ENCODE peak calls at places on chromosomes 7 and 10, in seven cellular contexts. C is AG04450, S is lower lobe of right lung, B is GM12864, O is OCI-LY7, H is choroid plexus epithelial cell, J is H9. R is an unnamed sample.

GRCh38 chr7:142703655-142704310 is 45.5 kb upstream of the PRSS1 start:
- DNase-seq in C (no peak), S (no peak), B (no peak), O (no peak), H (no peak), J (no peak), R (no peak)

GRCh38 chr7:71645836-71646235 is 513.9 kb downstream of the GALNT17 start:
- DNase-seq in C (no peak), S (no peak), B (no peak), O (no peak), H (peak), J (no peak), R (no peak)

GRCh38 chr7:44046321-44047061 is 2.0 kb downstream of the DBNL start:
- DNase-seq in C (no peak), S (no peak), B (peak), O (peak), H (no peak), J (no peak), R (no peak)

GRCh38 chr7:81308643-81309354 is 389.9 kb upstream of the SEMA3C start:
- DNase-seq in C (no peak), S (no peak), B (no peak), O (no peak), H (peak), J (no peak), R (no peak)

GRCh38 chr7:150879345-150879744 is 27.0 kb downstream of the AOC1 start:
- DNase-seq in C (no peak), S (no peak), B (no peak), O (no peak), H (no peak), J (no peak), R (peak)

GRCh38 chr7:464177-464711 is 55.4 kb downstream of the PDGFA start:
- DNase-seq in C (no peak), S (no peak), B (no peak), O (no peak), H (no peak), J (no peak), R (no peak)

GRCh38 chr10:124354411-124355382 is 64.0 kb downstream of the OAT start:
- DNase-seq in C (peak), S (peak), B (no peak), O (no peak), H (peak), J (peak), R (peak)

GRCh38 chr10:15879058-15879457 is 18.8 kb upstream of the MINDY3 start:
- DNase-seq in C (no peak), S (no peak), B (no peak), O (peak), H (peak), J (no peak), R (peak)

GRCh38 chr7:69399038-69399800 is 199.1 kb upstream of the AUTS2 start:
- DNase-seq in C (no peak), S (no peak), B (no peak), O (no peak), H (peak), J (peak), R (no peak)

GRCh38 chr10:12981570-12981969 is 19.9 kb downstream of the CCDC3 start:
- DNase-seq in C (peak), S (no peak), B (no peak), O (no peak), H (peak), J (no peak), R (no peak)

GRCh38 chr7:156703773-156704482 is 63.4 kb downstream of the RNF32 start:
- DNase-seq in C (no peak), S (no peak), B (no peak), O (peak), H (no peak), J (no peak), R (no peak)

GRCh38 chr7:128814496-128814895 is 15.7 kb upstream of the FLNC start:
- DNase-seq in C (no peak), S (no peak), B (no peak), O (no peak), H (no peak), J (no peak), R (no peak)

GRCh38 chr10:95501203-95502094 is 59.7 kb downstream of the SORBS1 start:
- DNase-seq in C (no peak), S (no peak), B (no peak), O (no peak), H (no peak), J (no peak), R (no peak)

GRCh38 chr7:111784311-111784710 is 222.0 kb upstream of the IMMP2L start:
- DNase-seq in C (no peak), S (no peak), B (no peak), O (no peak), H (no peak), J (no peak), R (no peak)

GRCh38 chr7:19117081-19117869 is at the start of gene TWIST1:
- DNase-seq in C (peak), S (no peak), B (no peak), O (no peak), H (peak), J (peak), R (peak)

GRCh38 chr7:18425227-18425626 is 70.3 kb upstream of the HDAC9 start:
- DNase-seq in C (no peak), S (no peak), B (no peak), O (no peak), H (no peak), J (no peak), R (no peak)

GRCh38 chr7:158392251-158392650 is 195.4 kb downstream of the PTPRN2 start:
- DNase-seq in C (no peak), S (peak), B (no peak), O (no peak), H (no peak), J (no peak), R (no peak)

GRCh38 chr10:43156590-43157340 is 18.5 kb downstream of the CSGALNACT2 start:
- DNase-seq in C (no peak), S (no peak), B (no peak), O (no peak), H (no peak), J (no peak), R (no peak)

GRCh38 chr7:112263519-112263918 is 57.0 kb downstream of the ZNF277 start:
- DNase-seq in C (no peak), S (no peak), B (no peak), O (no peak), H (peak), J (no peak), R (no peak)

GRCh38 chr7:16734148-16734726 is 19.3 kb upstream of the TSPAN13 start:
- DNase-seq in C (no peak), S (no peak), B (no peak), O (no peak), H (peak), J (no peak), R (no peak)

GRCh38 chr10:71243756-71244637 is 31.6 kb downstream of the UNC5B start:
- DNase-seq in C (no peak), S (peak), B (no peak), O (no peak), H (no peak), J (no peak), R (no peak)

GRCh38 chr10:46555713-46556514 is 544 bp downstream of the GPRIN2 start:
- DNase-seq in C (no peak), S (peak), B (no peak), O (no peak), H (no peak), J (peak), R (no peak)

GRCh38 chr7:101222275-101222830 is 4.4 kb downstream of the ZNHIT1 start:
- DNase-seq in C (no peak), S (no peak), B (no peak), O (no peak), H (no peak), J (no peak), R (no peak)

GRCh38 chr7:101223528-101223927 is 5.6 kb downstream of the ZNHIT1 start:
- DNase-seq in C (no peak), S (no peak), B (no peak), O (no peak), H (no peak), J (no peak), R (no peak)

GRCh38 chr7:101231644-101232043 is 6.0 kb downstream of the CLDN15 start:
- DNase-seq in C (no peak), S (no peak), B (no peak), O (no peak), H (no peak), J (no peak), R (no peak)

GRCh38 chr7:101225650-101226049 is 7.7 kb downstream of the ZNHIT1 start:
- DNase-seq in C (no peak), S (no peak), B (no peak), O (no peak), H (no peak), J (no peak), R (no peak)

GRCh38 chr7:101226686-101227085 is 8.7 kb downstream of the ZNHIT1 start:
- DNase-seq in C (no peak), S (no peak), B (no peak), O (no peak), H (no peak), J (no peak), R (no peak)
- TF ChIP-seq CTCF in C (no peak), S (no peak), B (no peak), O (no peak), H (no peak), J (no peak), R (no peak)

DNA sequence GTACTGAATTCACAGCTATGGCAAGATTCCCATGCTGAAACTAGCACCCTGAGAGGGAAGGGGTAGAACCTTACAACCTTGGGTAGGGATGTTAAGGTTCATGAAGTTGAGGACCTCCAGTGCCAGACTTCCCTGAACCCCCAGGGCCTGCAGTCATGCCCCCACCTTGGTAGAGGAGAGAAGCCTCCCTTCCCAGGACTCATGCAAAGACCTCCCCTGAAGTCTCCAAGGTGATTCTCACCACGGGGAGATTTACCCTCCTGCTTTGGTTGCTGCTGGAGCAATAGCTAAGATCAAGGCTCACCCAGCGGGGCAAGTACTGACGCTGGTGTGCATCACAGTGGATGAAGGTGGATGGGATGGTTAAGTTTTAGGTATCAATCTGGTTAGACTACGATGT is 49.1 kb upstream of the PFKP start:
- DNase-seq in C (no peak), S (no peak), B (no peak), O (no peak), H (no peak), J (no peak), R (no peak)
- TF ChIP-seq CTCF in C (no peak), S (no peak), B (no peak), O (no peak), H (no peak), J (no peak), R (no peak)

GRCh38 chr10:7817984-7818294 is 366 bp upstream of the TAF3 start:
- DNase-seq in C (no peak), S (no peak), B (no peak), O (no peak), H (no peak), J (no peak), R (no peak)

GRCh38 chr10:7818295-7819125 is at the start of gene TAF3:
- DNase-seq in C (peak), S (peak), B (peak), O (peak), H (peak), J (peak), R (peak)

GRCh38 chr10:7824251-7824650 is 5.9 kb downstream of the TAF3 start:
- DNase-seq in C (no peak), S (no peak), B (no peak), O (no peak), H (no peak), J (no peak), R (no peak)

GRCh38 chr10:7817576-7817975 is 729 bp upstream of the TAF3 start:
- DNase-seq in C (no peak), S (no peak), B (no peak), O (no peak), H (no peak), J (no peak), R (no peak)

GRCh38 chr10:7819126-7819470 is 793 bp downstream of the TAF3 start:
- DNase-seq in C (no peak), S (peak), B (no peak), O (peak), H (peak), J (no peak), R (peak)
- TF ChIP-seq CTCF in C (peak), S (peak), B (peak), O (peak), H (peak), J (peak), R (peak)

GRCh38 chr7:8063706-8064297 is 95.2 kb downstream of the GLCCI1 start:
- DNase-seq in C (no peak), S (no peak), B (no peak), O (no peak), H (no peak), J (no peak), R (no peak)

GRCh38 chr7:8058322-8058721 is 89.7 kb downstream of the GLCCI1 start:
- DNase-seq in C (no peak), S (no peak), B (no peak), O (no peak), H (no peak), J (no peak), R (no peak)

GRCh38 chr7:8057566-8057965 is 89.0 kb downstream of the GLCCI1 start:
- DNase-seq in C (no peak), S (no peak), B (no peak), O (no peak), H (no peak), J (no peak), R (no peak)

GRCh38 chr7:8058852-8059251 is 90.3 kb downstream of the GLCCI1 start:
- DNase-seq in C (no peak), S (no peak), B (no peak), O (no peak), H (no peak), J (no peak), R (no peak)

DNA sequence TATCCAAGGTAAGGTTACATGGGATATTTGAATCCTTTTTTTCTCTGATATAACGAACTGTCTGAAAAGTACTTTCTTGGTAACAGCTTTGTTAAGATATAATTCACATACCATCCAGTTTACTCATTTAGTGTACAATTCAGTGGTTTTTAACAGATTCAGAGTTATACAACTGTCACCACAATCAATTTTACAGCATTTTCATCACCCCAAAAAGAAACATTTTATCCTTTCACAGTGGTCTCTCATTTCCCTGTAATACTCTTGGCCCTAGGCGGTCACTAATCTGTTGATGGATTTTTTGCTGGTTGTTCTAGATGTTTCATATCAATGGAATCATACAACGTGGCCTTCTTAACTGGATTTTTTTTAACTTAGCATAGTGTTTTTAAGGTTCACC is 91.6 kb downstream of the GLCCI1 start:
- DNase-seq in C (no peak), S (no peak), B (no peak), O (no peak), H (no peak), J (no peak), R (no peak)
- TF ChIP-seq CTCF in C (no peak), S (no peak), B (no peak), O (no peak), H (no peak), J (no peak), R (no peak)

GRCh38 chr7:20340839-20341238 is 10.1 kb downstream of the ITGB8 start:
- DNase-seq in C (no peak), S (no peak), B (no peak), O (no peak), H (no peak), J (no peak), R (no peak)

GRCh38 chr7:20343954-20344353 is 13.3 kb downstream of the ITGB8 start:
- DNase-seq in C (no peak), S (no peak), B (no peak), O (no peak), H (no peak), J (no peak), R (no peak)

GRCh38 chr7:20344396-20344795 is 13.7 kb downstream of the ITGB8 start:
- DNase-seq in C (no peak), S (no peak), B (no peak), O (no peak), H (no peak), J (no peak), R (no peak)

GRCh38 chr7:20346577-20346976 is 15.9 kb downstream of the ITGB8 start:
- DNase-seq in C (no peak), S (no peak), B (no peak), O (no peak), H (no peak), J (no peak), R (no peak)

GRCh38 chr7:20343211-20343610 is 12.5 kb downstream of the ITGB8 start:
- DNase-seq in C (no peak), S (no peak), B (no peak), O (no peak), H (no peak), J (no peak), R (no peak)
- TF ChIP-seq CTCF in C (peak), S (no peak), B (no peak), O (no peak), H (peak), J (peak), R (no peak)

GRCh38 chr7:135160858-135161653 is 9.5 kb downstream of the CYREN start:
- DNase-seq in C (no peak), S (no peak), B (no peak), O (peak), H (peak), J (no peak), R (peak)
- TF ChIP-seq CTCF in C (no peak), S (no peak), B (peak), O (no peak), H (peak), J (no peak), R (no peak)

GRCh38 chr7:93375603-93376002 is 143.4 kb downstream of the VPS50 start:
- DNase-seq in C (no peak), S (no peak), B (no peak), O (peak), H (no peak), J (no peak), R (no peak)
- TF ChIP-seq CTCF in C (no peak), S (no peak), B (no peak), O (no peak), H (no peak), J (no peak), R (no peak)

GRCh38 chr10:14803827-14804226 is 29.1 kb upstream of the FAM107B start:
- DNase-seq in C (no peak), S (no peak), B (no peak), O (no peak), H (no peak), J (no peak), R (no peak)
- TF ChIP-seq CTCF in C (no peak), S (no peak), B (no peak), O (no peak), H (no peak), J (no peak), R (no peak)

GRCh38 chr10:48463318-48464003 is 141.4 kb downstream of the ARHGAP22 start:
- DNase-seq in C (no peak), S (no peak), B (no peak), O (no peak), H (peak), J (peak), R (no peak)
- TF ChIP-seq CTCF in C (no peak), S (no peak), B (no peak), O (no peak), H (no peak), J (no peak), R (no peak)